ENCODE peak calls at places on chromosomes 11 and 22, in seven cellular contexts. One of them, this sample, is unnamed.

GRCh38 chr11:65792456-65792855 is 5.6 kb downstream of the OVOL1 start:
- DNase-seq in astrocyte of the spinal cord: no peak
- DNase-seq in CD4-positive, CD25-positive, alpha-beta regulatory T cell: no peak
- DNase-seq in left cardiac atrium: no peak
- DNase-seq in amygdala: no peak
- DNase-seq in H54: no peak
- DNase-seq in iris pigment epithelial cell: no peak
- DNase-seq in this sample: no peak

GRCh38 chr11:121895919-121896318 is 220.1 kb downstream of the BLID start:
- DNase-seq in astrocyte of the spinal cord: peak
- DNase-seq in CD4-positive, CD25-positive, alpha-beta regulatory T cell: no peak
- DNase-seq in left cardiac atrium: no peak
- DNase-seq in amygdala: no peak
- DNase-seq in H54: no peak
- DNase-seq in iris pigment epithelial cell: peak
- DNase-seq in this sample: peak

GRCh38 chr11:77726524-77726923 is 88.9 kb upstream of the CLNS1A start:
- DNase-seq in astrocyte of the spinal cord: no peak
- DNase-seq in CD4-positive, CD25-positive, alpha-beta regulatory T cell: no peak
- DNase-seq in left cardiac atrium: no peak
- DNase-seq in amygdala: no peak
- DNase-seq in H54: no peak
- DNase-seq in iris pigment epithelial cell: no peak
- DNase-seq in this sample: no peak

GRCh38 chr11:125229006-125229405 is 64.5 kb downstream of the PKNOX2 start:
- DNase-seq in astrocyte of the spinal cord: no peak
- DNase-seq in CD4-positive, CD25-positive, alpha-beta regulatory T cell: no peak
- DNase-seq in left cardiac atrium: no peak
- DNase-seq in amygdala: no peak
- DNase-seq in H54: no peak
- DNase-seq in iris pigment epithelial cell: no peak
- DNase-seq in this sample: no peak

GRCh38 chr22:50307891-50308596 is 598 bp upstream of the PLXNB2 start:
- DNase-seq in astrocyte of the spinal cord: no peak
- DNase-seq in CD4-positive, CD25-positive, alpha-beta regulatory T cell: no peak
- DNase-seq in left cardiac atrium: no peak
- DNase-seq in amygdala: no peak
- DNase-seq in H54: no peak
- DNase-seq in iris pigment epithelial cell: no peak
- DNase-seq in this sample: no peak

GRCh38 chr11:27618591-27618990 is 81.7 kb downstream of the BDNF start:
- DNase-seq in astrocyte of the spinal cord: no peak
- DNase-seq in CD4-positive, CD25-positive, alpha-beta regulatory T cell: no peak
- DNase-seq in left cardiac atrium: no peak
- DNase-seq in amygdala: no peak
- DNase-seq in H54: no peak
- DNase-seq in iris pigment epithelial cell: no peak
- DNase-seq in this sample: no peak

GRCh38 chr11:108664241-108664640 is 628 bp upstream of the DDX10 start:
- DNase-seq in astrocyte of the spinal cord: no peak
- DNase-seq in CD4-positive, CD25-positive, alpha-beta regulatory T cell: no peak
- DNase-seq in left cardiac atrium: no peak
- DNase-seq in amygdala: no peak
- DNase-seq in H54: no peak
- DNase-seq in iris pigment epithelial cell: no peak
- DNase-seq in this sample: no peak

GRCh38 chr11:17314232-17314547 is 37.4 kb upstream of the NCR3LG1 start:
- DNase-seq in astrocyte of the spinal cord: peak
- DNase-seq in CD4-positive, CD25-positive, alpha-beta regulatory T cell: no peak
- DNase-seq in left cardiac atrium: no peak
- DNase-seq in amygdala: no peak
- DNase-seq in H54: peak
- DNase-seq in iris pigment epithelial cell: peak
- DNase-seq in this sample: peak

GRCh38 chr11:1604711-1605110 is 3.6 kb downstream of the KRTAP5-3 start:
- DNase-seq in astrocyte of the spinal cord: no peak
- DNase-seq in CD4-positive, CD25-positive, alpha-beta regulatory T cell: no peak
- DNase-seq in left cardiac atrium: no peak
- DNase-seq in amygdala: no peak
- DNase-seq in H54: no peak
- DNase-seq in iris pigment epithelial cell: no peak
- DNase-seq in this sample: no peak

GRCh38 chr22:43941449-43941848 is 13.8 kb upstream of the SAMM50 start:
- DNase-seq in astrocyte of the spinal cord: no peak
- DNase-seq in CD4-positive, CD25-positive, alpha-beta regulatory T cell: no peak
- DNase-seq in left cardiac atrium: no peak
- DNase-seq in amygdala: no peak
- DNase-seq in H54: no peak
- DNase-seq in iris pigment epithelial cell: no peak
- DNase-seq in this sample: no peak

This sample was measured in bronchial epithelial cell.